ENCODE peak calls at places on chromosomes 2 and 18, in four cellular contexts. Z is gastrocnemius medialis, X is tibial nerve, S is H9. B is an unnamed sample.

GRCh38 chr2:199085201-199085750 is 372.5 kb downstream of the SATB2 start:
- DNase-seq in Z (no peak), X (no peak), S (no peak), B (no peak)

GRCh38 chr2:36369711-36370110 is 14.1 kb downstream of the CRIM1 start:
- DNase-seq in Z (no peak), X (no peak), S (no peak), B (no peak)

GRCh38 chr2:238247841-238248440 is 8.1 kb upstream of the HES6 start:
- DNase-seq in Z (no peak), X (no peak), S (no peak), B (no peak)

GRCh38 chr2:196703660-196704209 is 64.2 kb downstream of the CCDC150 start:
- DNase-seq in Z (no peak), X (no peak), S (no peak), B (no peak)

GRCh38 chr2:136010126-136010525 is 24.7 kb upstream of the DARS1 start:
- DNase-seq in Z (no peak), X (no peak), S (no peak), B (no peak)

GRCh38 chr2:181552808-181553207 is 95.6 kb downstream of the ITGA4 start:
- DNase-seq in Z (no peak), X (no peak), S (no peak), B (no peak)

GRCh38 chr18:13451661-13452447 is 233.3 kb downstream of the LDLRAD4 start:
- DNase-seq in Z (no peak), X (no peak), S (peak), B (no peak)

GRCh38 chr2:16725549-16725948 is 59.9 kb upstream of the CYRIA start:
- DNase-seq in Z (no peak), X (no peak), S (no peak), B (no peak)

GRCh38 chr18:68428666-68429065 is 286.2 kb downstream of the TMX3 start:
- DNase-seq in Z (no peak), X (no peak), S (no peak), B (no peak)

GRCh38 chr2:212414699-212415309 is 123.8 kb downstream of the ERBB4 start:
- DNase-seq in Z (no peak), X (no peak), S (no peak), B (no peak)

GRCh38 chr18:12036201-12036751 is 55.0 kb downstream of the IMPA2 start:
- DNase-seq in Z (no peak), X (no peak), S (no peak), B (no peak)

GRCh38 chr2:150462772-150463171 is 24.7 kb downstream of the RND3 start:
- DNase-seq in Z (no peak), X (no peak), S (no peak), B (no peak)

GRCh38 chr18:10912790-10913560 is 236.4 kb downstream of the PIEZO2 start:
- DNase-seq in Z (no peak), X (no peak), S (no peak), B (no peak)

GRCh38 chr2:177553176-177553909 is 160.8 kb downstream of the AGPS start:
- DNase-seq in Z (no peak), X (no peak), S (no peak), B (no peak)

GRCh38 chr18:40375811-40376210 is 1579.2 kb upstream of the PIK3C3 start:
- DNase-seq in Z (no peak), X (no peak), S (no peak), B (no peak)

GRCh38 chr2:175342085-175342484 is 160.6 kb upstream of the ATP5MC3 start:
- DNase-seq in Z (no peak), X (no peak), S (no peak), B (no peak)

GRCh38 chr2:39650468-39650867 is 15.2 kb upstream of the TMEM178A start:
- DNase-seq in Z (no peak), X (no peak), S (no peak), B (no peak)

GRCh38 chr18:64103979-64104378 is 44.9 kb downstream of the LINC00305 start:
- DNase-seq in Z (no peak), X (no peak), S (peak), B (no peak)

GRCh38 chr2:200455958-200456421 is 53.9 kb downstream of the KCTD18 start:
- DNase-seq in Z (no peak), X (no peak), S (no peak), B (no peak)

GRCh38 chr2:11809586-11810236 is 63.3 kb downstream of the LPIN1 start:
- DNase-seq in Z (no peak), X (no peak), S (no peak), B (peak)

GRCh38 chr18:74972354-74972753 is 236.6 kb downstream of the PTGR3 start:
- DNase-seq in Z (no peak), X (no peak), S (no peak), B (no peak)

GRCh38 chr2:231557571-231558217 is 27.4 kb upstream of the NMUR1 start:
- DNase-seq in Z (peak), X (peak), S (peak), B (peak)

DNA sequence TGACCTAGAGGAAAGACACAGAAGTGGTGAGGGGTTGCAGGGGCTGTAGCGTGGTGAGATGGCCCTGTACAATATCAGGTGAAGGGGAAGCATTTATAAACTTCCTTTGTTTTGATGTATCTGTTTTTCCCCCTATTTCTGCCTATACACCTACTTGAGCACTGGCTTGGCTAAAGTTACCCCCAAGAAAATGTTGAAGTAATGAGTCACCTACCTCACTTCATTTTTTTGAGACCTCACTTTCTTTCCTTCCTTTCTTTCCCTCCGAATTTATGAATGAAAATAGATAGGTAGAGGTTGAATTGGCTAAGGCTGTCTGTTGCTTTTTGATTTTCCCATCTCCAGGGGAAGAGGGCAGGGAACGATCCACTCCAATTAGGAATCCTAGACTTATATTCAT is 231.1 kb upstream of the EPAS1 start:
- DNase-seq in Z (no peak), X (no peak), S (no peak), B (no peak)
- H3K27ac ChIP-seq in Z (peak), X (no peak), S (no peak), B (no peak)

GRCh38 chr2:120681181-120681580 is 54.5 kb upstream of the GLI2 start:
- DNase-seq in Z (no peak), X (no peak), S (no peak), B (no peak)

GRCh38 chr2:120678926-120679325 is 56.7 kb upstream of the GLI2 start:
- DNase-seq in Z (no peak), X (no peak), S (no peak), B (no peak)

GRCh38 chr2:120679526-120679925 is 56.1 kb upstream of the GLI2 start:
- DNase-seq in Z (no peak), X (no peak), S (no peak), B (no peak)

GRCh38 chr2:120681696-120682288 is 53.9 kb upstream of the GLI2 start:
- DNase-seq in Z (no peak), X (no peak), S (no peak), B (no peak)

DNA sequence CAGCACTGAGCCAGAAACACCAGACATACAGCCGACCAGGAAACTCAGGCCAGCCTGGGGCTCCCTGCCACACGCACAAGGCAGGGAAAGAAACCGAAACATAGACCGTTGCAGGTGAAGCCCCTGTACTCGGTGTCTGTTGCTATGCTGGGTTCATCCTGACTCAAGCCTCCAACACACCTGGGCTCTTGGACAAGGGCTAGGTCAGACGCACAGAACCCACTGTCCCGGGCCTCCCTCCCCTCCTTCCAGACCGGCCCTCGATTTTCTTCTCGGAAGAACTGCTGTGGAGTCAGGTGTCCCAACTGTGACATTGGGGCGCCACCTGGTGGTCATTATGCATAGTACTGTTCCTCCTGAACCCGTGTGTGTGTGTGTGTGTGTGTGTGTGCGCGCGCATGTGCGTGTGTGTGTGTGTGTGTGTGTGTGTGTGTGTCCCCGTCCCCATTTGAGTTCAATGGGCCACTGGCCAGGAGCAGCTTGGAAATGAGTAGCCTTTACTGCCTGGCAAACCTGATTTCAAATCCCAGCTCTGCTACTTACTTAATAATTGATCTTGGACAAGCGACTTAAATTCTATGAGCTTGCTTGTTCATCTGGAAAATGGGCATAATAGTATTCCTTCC is 55.4 kb upstream of the GLI2 start:
- DNase-seq in Z (peak), X (peak), S (peak), B (no peak)
- TF ChIP-seq CTCF in Z (peak), X (peak), S (peak), B (peak)

DNA sequence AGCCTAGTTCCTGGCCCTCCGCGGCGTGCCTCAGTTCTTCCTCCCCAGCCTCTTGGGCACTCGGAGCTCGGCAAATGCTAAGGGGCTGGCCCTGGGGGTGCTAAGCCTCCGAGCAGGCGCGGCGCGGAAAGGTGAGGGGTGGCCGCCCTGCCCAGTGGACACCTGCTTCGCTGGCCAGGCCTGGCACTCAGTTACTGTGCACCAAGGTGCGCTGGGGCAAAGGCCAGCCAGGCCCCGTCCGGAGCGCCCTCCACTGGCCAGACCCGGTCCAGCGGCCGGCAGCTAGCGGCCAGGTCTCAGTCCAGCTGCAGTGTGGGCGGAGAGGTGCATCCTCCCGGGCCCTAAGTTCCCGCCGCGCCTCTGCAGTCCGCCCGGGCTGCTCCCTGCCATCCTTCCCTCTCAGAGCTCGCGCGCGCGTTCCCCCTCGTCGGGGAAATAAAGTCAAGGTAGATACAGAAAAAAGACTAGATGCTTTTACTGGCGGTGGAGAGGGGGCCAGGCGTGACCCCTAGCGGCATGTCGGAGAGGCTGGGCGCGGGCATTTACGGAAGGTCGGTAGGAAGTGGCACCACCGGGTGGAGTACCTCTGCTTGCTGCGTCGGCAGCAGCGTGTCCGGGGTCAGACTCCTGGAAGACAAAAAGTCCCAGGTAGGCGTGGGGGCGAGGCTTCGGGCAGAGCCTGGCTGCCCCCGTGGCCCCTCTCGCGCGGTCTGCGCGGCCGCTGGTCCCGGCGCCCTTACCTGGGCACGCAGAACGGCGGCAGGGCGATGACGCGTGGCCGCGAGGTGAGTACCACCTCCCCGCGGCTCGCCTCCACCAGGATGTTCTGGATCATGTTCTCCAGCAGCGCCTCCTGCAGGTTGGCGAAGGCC is 9.4 kb upstream of the CRYBA2 start:
- DNase-seq in Z (no peak), X (no peak), S (peak), B (no peak)
- H3K27ac ChIP-seq in Z (no peak), X (no peak), S (no peak), B (no peak)

GRCh38 chr2:162318280-162319222 is at the start of gene IFIH1:
- DNase-seq in Z (peak), X (peak), S (peak), B (peak)
- TF ChIP-seq CTCF in Z (no peak), X (no peak), S (peak), B (peak)

GRCh38 chr18:58337688-58338087 is 291.2 kb downstream of the ALPK2 start:
- DNase-seq in Z (no peak), X (no peak), S (no peak), B (no peak)

GRCh38 chr18:58335223-58335622 is 291.2 kb downstream of the NEDD4L start:
- DNase-seq in Z (no peak), X (no peak), S (no peak), B (no peak)

GRCh38 chr18:58337285-58337684 is 291.6 kb downstream of the ALPK2 start:
- DNase-seq in Z (no peak), X (no peak), S (no peak), B (no peak)

GRCh38 chr18:58335821-58336220 is 291.8 kb downstream of the NEDD4L start:
- DNase-seq in Z (no peak), X (no peak), S (no peak), B (no peak)

DNA sequence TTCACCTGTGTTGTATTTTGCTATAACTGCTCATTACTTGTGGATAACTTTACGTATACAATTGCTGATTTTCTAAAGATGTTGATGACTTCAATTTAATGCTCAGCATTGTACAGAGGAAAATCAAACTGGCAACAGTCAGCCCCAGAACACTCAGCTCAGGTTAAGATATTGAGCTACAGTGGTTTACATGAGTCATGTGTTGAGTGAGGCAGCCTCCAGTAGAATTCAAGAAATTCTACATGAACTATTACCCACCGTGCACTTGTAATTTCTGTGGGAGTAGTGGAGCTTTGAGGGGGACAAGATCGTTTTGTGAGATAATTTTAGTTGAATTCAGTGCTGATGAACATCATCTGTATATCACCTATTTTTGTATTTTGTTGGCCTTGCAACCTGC is 292.3 kb downstream of the ALPK2 start:
- DNase-seq in Z (no peak), X (no peak), S (no peak), B (no peak)
- H3K27ac ChIP-seq in Z (peak), X (peak), S (no peak), B (no peak)

GRCh38 chr18:45457933-45458332 is 157.3 kb upstream of the SLC14A2 start:
- DNase-seq in Z (no peak), X (no peak), S (no peak), B (no peak)

DNA sequence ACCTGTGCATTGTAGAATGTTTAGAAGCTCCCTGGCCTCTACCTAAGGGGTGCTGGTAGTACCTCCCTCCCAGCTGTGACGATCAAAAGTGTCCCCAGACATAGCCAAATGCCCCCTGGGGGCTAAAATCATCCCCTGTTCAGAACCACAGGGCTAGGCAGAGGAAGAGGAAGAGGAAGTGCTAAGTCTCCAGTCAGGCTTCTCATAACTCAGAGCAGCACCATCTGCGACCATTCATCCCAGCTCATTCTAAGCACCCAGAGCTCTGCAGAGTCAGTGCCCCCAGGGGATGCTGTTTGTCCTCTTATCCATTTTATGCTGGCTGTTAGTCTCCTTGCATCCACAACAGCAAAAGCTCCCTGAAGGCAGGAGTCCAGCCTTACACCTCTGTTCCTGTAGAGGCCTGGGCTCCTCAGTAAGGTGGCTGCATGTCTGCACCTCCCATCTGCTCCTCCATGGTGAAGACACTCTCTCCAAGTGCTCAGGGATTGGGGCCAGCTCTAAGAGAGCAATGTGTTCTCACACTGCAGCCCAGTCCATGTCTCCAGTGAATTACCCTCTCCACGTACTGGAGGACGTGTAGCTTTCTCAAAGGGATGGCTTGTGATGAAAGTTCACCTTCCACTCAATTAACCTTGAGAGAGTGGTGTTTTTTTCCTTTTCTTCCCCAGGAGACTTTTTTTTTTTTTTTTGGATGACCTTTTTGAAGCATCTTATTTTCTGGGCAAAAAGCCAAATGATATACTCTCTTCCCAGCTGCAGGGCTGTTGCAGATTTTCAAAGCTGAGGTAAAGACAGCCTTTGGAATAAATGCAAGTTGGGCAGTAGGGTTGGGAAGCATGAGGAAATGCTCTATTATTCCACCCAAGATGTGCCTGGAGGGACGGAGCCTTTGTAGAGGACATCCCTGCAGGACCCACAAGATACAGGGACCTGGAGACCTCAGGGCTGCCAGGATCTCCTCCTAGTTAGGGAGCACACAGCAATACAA is 158.9 kb upstream of the SLC14A2 start:
- DNase-seq in Z (peak), X (peak), S (no peak), B (no peak)
- TF ChIP-seq CTCF in Z (no peak), X (no peak), S (no peak), B (no peak)

GRCh38 chr2:133591164-133591563 is 22.9 kb upstream of the NCKAP5 start:
- DNase-seq in Z (peak), X (peak), S (no peak), B (no peak)

GRCh38 chr2:133586978-133587377 is 18.7 kb upstream of the NCKAP5 start:
- DNase-seq in Z (no peak), X (no peak), S (no peak), B (no peak)

DNA sequence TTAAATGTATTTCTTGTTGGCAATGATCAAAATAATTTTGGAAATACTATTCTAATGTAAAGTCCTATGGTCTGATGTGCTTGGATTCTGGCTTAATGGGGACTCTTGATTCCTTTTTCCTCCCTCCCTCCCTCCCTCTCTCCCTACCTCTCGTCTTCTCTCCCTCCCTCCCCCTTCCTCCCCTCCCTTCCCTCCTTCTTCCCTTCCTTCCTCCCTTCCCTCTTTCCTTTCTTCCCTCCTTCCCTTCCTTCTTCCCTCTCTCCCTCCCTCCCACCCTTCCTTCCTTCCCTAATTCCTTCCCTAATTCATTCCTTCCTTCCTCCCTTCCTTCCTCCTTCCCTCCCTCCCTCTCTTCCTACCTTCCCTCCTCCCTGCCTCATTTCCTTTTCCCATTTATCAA is 19.9 kb upstream of the NCKAP5 start:
- DNase-seq in Z (no peak), X (no peak), S (no peak), B (no peak)
- H3K27ac ChIP-seq in Z (no peak), X (no peak), S (no peak), B (no peak)